ENCODE peak calls at places on chromosomes 6 and 20, in eight cellular contexts. One of them, this sample, is unnamed.

GRCh38 chr6:13830803-13831202 is 16.4 kb upstream of the MCUR1 start:
- DNase-seq in omental fat pad: no peak
- DNase-seq in AG04450: no peak
- DNase-seq in AG10803: no peak
- DNase-seq in body of pancreas: no peak
- DNase-seq in nephron progenitor cell: no peak
- DNase-seq in mucosa of descending colon: no peak
- DNase-seq in mesothelial cell of epicardium: no peak
- DNase-seq in this sample: no peak

GRCh38 chr6:101516553-101516952 is 123.0 kb downstream of the GRIK2 start:
- DNase-seq in omental fat pad: no peak
- DNase-seq in AG04450: no peak
- DNase-seq in AG10803: no peak
- DNase-seq in body of pancreas: no peak
- DNase-seq in nephron progenitor cell: no peak
- DNase-seq in mucosa of descending colon: no peak
- DNase-seq in mesothelial cell of epicardium: no peak
- DNase-seq in this sample: no peak

GRCh38 chr6:81769834-81770233 is 17.4 kb upstream of the TENT5A start:
- DNase-seq in omental fat pad: no peak
- DNase-seq in AG04450: no peak
- DNase-seq in AG10803: peak; percentile 47
- DNase-seq in body of pancreas: no peak
- DNase-seq in nephron progenitor cell: peak; percentile 23
- DNase-seq in mucosa of descending colon: no peak
- DNase-seq in mesothelial cell of epicardium: no peak
- DNase-seq in this sample: no peak

GRCh38 chr6:98986216-98986615 is 38.5 kb upstream of the FBXL4 start:
- DNase-seq in omental fat pad: no peak
- DNase-seq in AG04450: no peak
- DNase-seq in AG10803: no peak
- DNase-seq in body of pancreas: no peak
- DNase-seq in nephron progenitor cell: no peak
- DNase-seq in mucosa of descending colon: no peak
- DNase-seq in mesothelial cell of epicardium: no peak
- DNase-seq in this sample: no peak

GRCh38 chr6:157278171-157278570 is 45.1 kb downstream of the TMEM242 start:
- DNase-seq in omental fat pad: no peak
- DNase-seq in AG04450: no peak
- DNase-seq in AG10803: no peak
- DNase-seq in body of pancreas: no peak
- DNase-seq in nephron progenitor cell: no peak
- DNase-seq in mucosa of descending colon: no peak
- DNase-seq in mesothelial cell of epicardium: peak; percentile 25
- DNase-seq in this sample: peak; percentile 48

GRCh38 chr20:41047279-41047974 is 18.8 kb downstream of the TOP1 start:
- DNase-seq in omental fat pad: no peak
- DNase-seq in AG04450: no peak
- DNase-seq in AG10803: no peak
- DNase-seq in body of pancreas: no peak
- DNase-seq in nephron progenitor cell: no peak
- DNase-seq in mucosa of descending colon: no peak
- DNase-seq in mesothelial cell of epicardium: no peak
- DNase-seq in this sample: no peak

GRCh38 chr6:131122516-131122915 is 12.8 kb upstream of the AKAP7 start:
- DNase-seq in omental fat pad: no peak
- DNase-seq in AG04450: no peak
- DNase-seq in AG10803: no peak
- DNase-seq in body of pancreas: no peak
- DNase-seq in nephron progenitor cell: no peak
- DNase-seq in mucosa of descending colon: no peak
- DNase-seq in mesothelial cell of epicardium: no peak
- DNase-seq in this sample: no peak

GRCh38 chr20:4483481-4483880 is 238.2 kb upstream of the PRND start:
- DNase-seq in omental fat pad: no peak
- DNase-seq in AG04450: no peak
- DNase-seq in AG10803: peak; percentile 77
- DNase-seq in body of pancreas: no peak
- DNase-seq in nephron progenitor cell: no peak
- DNase-seq in mucosa of descending colon: no peak
- DNase-seq in mesothelial cell of epicardium: no peak
- DNase-seq in this sample: no peak

GRCh38 chr6:157513004-157513603 is 132.1 kb downstream of the ZDHHC14 start:
- DNase-seq in omental fat pad: no peak
- DNase-seq in AG04450: no peak
- DNase-seq in AG10803: no peak
- DNase-seq in body of pancreas: no peak
- DNase-seq in nephron progenitor cell: no peak
- DNase-seq in mucosa of descending colon: no peak
- DNase-seq in mesothelial cell of epicardium: no peak
- DNase-seq in this sample: no peak

GRCh38 chr6:79431469-79431868 is 105.8 kb downstream of the LCA5 start:
- DNase-seq in omental fat pad: no peak
- DNase-seq in AG04450: no peak
- DNase-seq in AG10803: no peak
- DNase-seq in body of pancreas: no peak
- DNase-seq in nephron progenitor cell: peak; percentile 6
- DNase-seq in mucosa of descending colon: no peak
- DNase-seq in mesothelial cell of epicardium: no peak
- DNase-seq in this sample: no peak

GRCh38 chr6:55802259-55802658 is 73.1 kb downstream of the BMP5 start:
- DNase-seq in omental fat pad: no peak
- DNase-seq in AG04450: no peak
- DNase-seq in AG10803: no peak
- DNase-seq in body of pancreas: no peak
- DNase-seq in nephron progenitor cell: no peak
- DNase-seq in mucosa of descending colon: no peak
- DNase-seq in mesothelial cell of epicardium: no peak
- DNase-seq in this sample: no peak

GRCh38 chr20:10673176-10673830 is 496 bp downstream of the JAG1 start:
- DNase-seq in omental fat pad: no peak
- DNase-seq in AG04450: no peak
- DNase-seq in AG10803: peak; percentile 29
- DNase-seq in body of pancreas: peak; percentile 46
- DNase-seq in nephron progenitor cell: peak; percentile 57
- DNase-seq in mucosa of descending colon: peak; percentile 61
- DNase-seq in mesothelial cell of epicardium: peak; percentile 56
- DNase-seq in this sample: no peak

GRCh38 chr20:2109425-2110210 is 8.0 kb downstream of the STK35 start:
- DNase-seq in omental fat pad: peak; percentile 36
- DNase-seq in AG04450: no peak
- DNase-seq in AG10803: no peak
- DNase-seq in body of pancreas: peak; percentile 34
- DNase-seq in nephron progenitor cell: no peak
- DNase-seq in mucosa of descending colon: no peak
- DNase-seq in mesothelial cell of epicardium: no peak
- DNase-seq in this sample: no peak

GRCh38 chr20:59809630-59810375 is 123.6 kb downstream of the SYCP2 start:
- DNase-seq in omental fat pad: no peak
- DNase-seq in AG04450: no peak
- DNase-seq in AG10803: no peak
- DNase-seq in body of pancreas: no peak
- DNase-seq in nephron progenitor cell: no peak
- DNase-seq in mucosa of descending colon: no peak
- DNase-seq in mesothelial cell of epicardium: peak; percentile 13
- DNase-seq in this sample: no peak

GRCh38 chr6:109644131-109644530 is 46.9 kb downstream of the AK9 start:
- DNase-seq in omental fat pad: no peak
- DNase-seq in AG04450: no peak
- DNase-seq in AG10803: no peak
- DNase-seq in body of pancreas: no peak
- DNase-seq in nephron progenitor cell: no peak
- DNase-seq in mucosa of descending colon: no peak
- DNase-seq in mesothelial cell of epicardium: no peak
- DNase-seq in this sample: no peak

GRCh38 chr20:50624351-50625016 is 66.9 kb downstream of the RIPOR3 start:
- DNase-seq in omental fat pad: no peak
- DNase-seq in AG04450: no peak
- DNase-seq in AG10803: no peak
- DNase-seq in body of pancreas: peak; percentile 56
- DNase-seq in nephron progenitor cell: no peak
- DNase-seq in mucosa of descending colon: no peak
- DNase-seq in mesothelial cell of epicardium: no peak
- DNase-seq in this sample: no peak

GRCh38 chr6:88983532-88983931 is 20.1 kb upstream of the RNGTT start:
- DNase-seq in omental fat pad: no peak
- DNase-seq in AG04450: no peak
- DNase-seq in AG10803: peak; percentile 41
- DNase-seq in body of pancreas: peak; percentile 40
- DNase-seq in nephron progenitor cell: peak; percentile 25
- DNase-seq in mucosa of descending colon: no peak
- DNase-seq in mesothelial cell of epicardium: no peak
- DNase-seq in this sample: no peak

GRCh38 chr20:58384821-58385220 is 4.2 kb upstream of the VAPB start:
- DNase-seq in omental fat pad: no peak
- DNase-seq in AG04450: no peak
- DNase-seq in AG10803: no peak
- DNase-seq in body of pancreas: no peak
- DNase-seq in nephron progenitor cell: no peak
- DNase-seq in mucosa of descending colon: no peak
- DNase-seq in mesothelial cell of epicardium: no peak
- DNase-seq in this sample: no peak

GRCh38 chr6:37354526-37355384 is 972 bp downstream of the RNF8 start:
- DNase-seq in omental fat pad: peak; percentile 25
- DNase-seq in AG04450: no peak
- DNase-seq in AG10803: peak; percentile 31
- DNase-seq in body of pancreas: peak; percentile 28
- DNase-seq in nephron progenitor cell: peak; percentile 57
- DNase-seq in mucosa of descending colon: peak; percentile 55
- DNase-seq in mesothelial cell of epicardium: peak; percentile 44
- DNase-seq in this sample: no peak

GRCh38 chr20:34916774-34917354 is 38.7 kb downstream of the GSS start:
- DNase-seq in omental fat pad: no peak
- DNase-seq in AG04450: no peak
- DNase-seq in AG10803: no peak
- DNase-seq in body of pancreas: no peak
- DNase-seq in nephron progenitor cell: no peak
- DNase-seq in mucosa of descending colon: no peak
- DNase-seq in mesothelial cell of epicardium: no peak
- DNase-seq in this sample: no peak

GRCh38 chr20:37821691-37822655 is 81.0 kb upstream of the VSTM2L start:
- DNase-seq in omental fat pad: no peak
- DNase-seq in AG04450: peak; percentile 70
- DNase-seq in AG10803: peak; percentile 99
- DNase-seq in body of pancreas: no peak
- DNase-seq in nephron progenitor cell: no peak
- DNase-seq in mucosa of descending colon: no peak
- DNase-seq in mesothelial cell of epicardium: no peak
- DNase-seq in this sample: no peak

GRCh38 chr6:107460074-107460631 is 789 bp upstream of the PDSS2 start:
- DNase-seq in omental fat pad: no peak
- DNase-seq in AG04450: no peak
- DNase-seq in AG10803: no peak
- DNase-seq in body of pancreas: no peak
- DNase-seq in nephron progenitor cell: no peak
- DNase-seq in mucosa of descending colon: no peak
- DNase-seq in mesothelial cell of epicardium: no peak
- DNase-seq in this sample: no peak

GRCh38 chr6:34571388-34571787 is 15.3 kb upstream of the SPDEF start:
- DNase-seq in omental fat pad: no peak
- DNase-seq in AG04450: no peak
- DNase-seq in AG10803: no peak
- DNase-seq in body of pancreas: no peak
- DNase-seq in nephron progenitor cell: no peak
- DNase-seq in mucosa of descending colon: no peak
- DNase-seq in mesothelial cell of epicardium: no peak
- DNase-seq in this sample: no peak

GRCh38 chr6:169789146-169789943 is 37.9 kb downstream of the ERMARD start:
- DNase-seq in omental fat pad: no peak
- DNase-seq in AG04450: no peak
- DNase-seq in AG10803: no peak
- DNase-seq in body of pancreas: no peak
- DNase-seq in nephron progenitor cell: no peak
- DNase-seq in mucosa of descending colon: no peak
- DNase-seq in mesothelial cell of epicardium: no peak
- DNase-seq in this sample: peak; percentile 66
- TF ChIP-seq CTCF in omental fat pad: no peak
- TF ChIP-seq CTCF in AG04450: no peak
- TF ChIP-seq CTCF in AG10803: no peak
- TF ChIP-seq CTCF in body of pancreas: no peak
- TF ChIP-seq CTCF in nephron progenitor cell: no peak
- TF ChIP-seq CTCF in mucosa of descending colon: no peak
- TF ChIP-seq CTCF in mesothelial cell of epicardium: no peak
- TF ChIP-seq CTCF in this sample: no peak

GRCh38 chr20:48407710-48408109 is 420.1 kb downstream of the PREX1 start:
- DNase-seq in omental fat pad: no peak
- DNase-seq in AG04450: no peak
- DNase-seq in AG10803: no peak
- DNase-seq in body of pancreas: no peak
- DNase-seq in nephron progenitor cell: no peak
- DNase-seq in mucosa of descending colon: no peak
- DNase-seq in mesothelial cell of epicardium: no peak
- DNase-seq in this sample: no peak
- TF ChIP-seq CTCF in omental fat pad: no peak
- TF ChIP-seq CTCF in AG04450: no peak
- TF ChIP-seq CTCF in AG10803: no peak
- TF ChIP-seq CTCF in body of pancreas: no peak
- TF ChIP-seq CTCF in nephron progenitor cell: no peak
- TF ChIP-seq CTCF in mucosa of descending colon: no peak
- TF ChIP-seq CTCF in mesothelial cell of epicardium: no peak
- TF ChIP-seq CTCF in this sample: no peak

DNA sequence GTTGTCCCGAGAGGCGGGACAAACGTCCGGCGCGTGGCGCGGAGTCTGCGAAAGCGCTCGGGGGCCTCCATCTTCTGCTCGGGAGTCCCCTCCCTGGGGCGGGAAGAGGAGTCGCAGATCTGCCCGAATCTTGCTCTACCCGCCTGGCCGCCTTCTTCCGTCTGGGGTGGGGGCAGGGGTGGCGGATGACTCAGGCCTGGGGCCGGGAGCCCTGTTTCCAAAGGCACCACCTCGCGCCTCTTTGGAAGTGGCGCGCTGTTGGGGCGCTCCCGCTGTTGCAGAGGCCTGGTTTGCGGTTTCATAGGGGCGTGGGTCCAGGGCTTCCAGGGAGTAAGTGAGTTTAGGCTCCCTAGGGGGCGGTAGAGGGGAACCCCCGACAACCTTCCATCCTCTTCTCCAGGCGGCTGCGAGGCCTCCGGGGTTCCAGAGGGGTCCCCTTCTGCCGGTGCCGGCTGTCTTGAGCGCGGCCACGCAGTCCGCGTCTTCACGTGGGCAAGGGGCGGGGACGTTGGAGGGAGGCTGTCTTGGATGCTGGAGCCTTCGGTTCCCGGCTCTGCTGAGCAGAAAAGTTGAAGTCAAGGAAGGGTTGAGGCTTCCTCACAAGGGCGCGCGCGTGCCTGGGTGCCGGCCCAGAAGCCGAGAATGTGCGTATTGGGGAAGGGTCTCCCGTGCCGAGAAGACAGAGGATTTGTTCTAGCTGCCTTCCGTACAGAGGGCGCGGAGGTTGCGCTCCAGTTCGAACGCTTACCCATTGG is 2.6 kb upstream of the TFAP2C start:
- DNase-seq in omental fat pad: no peak
- DNase-seq in AG04450: no peak
- DNase-seq in AG10803: peak; percentile 36
- DNase-seq in body of pancreas: peak; percentile 20
- DNase-seq in nephron progenitor cell: peak; percentile 70
- DNase-seq in mucosa of descending colon: no peak
- DNase-seq in mesothelial cell of epicardium: peak; percentile 61
- DNase-seq in this sample: peak; percentile 91
- TF ChIP-seq CTCF in omental fat pad: no peak
- TF ChIP-seq CTCF in AG04450: peak; percentile 12
- TF ChIP-seq CTCF in AG10803: peak; percentile 48
- TF ChIP-seq CTCF in body of pancreas: no peak
- TF ChIP-seq CTCF in nephron progenitor cell: peak; percentile 56
- TF ChIP-seq CTCF in mucosa of descending colon: no peak
- TF ChIP-seq CTCF in mesothelial cell of epicardium: peak; percentile 74
- TF ChIP-seq CTCF in this sample: no peak

GRCh38 chr20:57332105-57333089 is 2.8 kb downstream of the SPO11 start:
- DNase-seq in omental fat pad: no peak
- DNase-seq in AG04450: no peak
- DNase-seq in AG10803: no peak
- DNase-seq in body of pancreas: no peak
- DNase-seq in nephron progenitor cell: no peak
- DNase-seq in mucosa of descending colon: no peak
- DNase-seq in mesothelial cell of epicardium: no peak
- DNase-seq in this sample: no peak
- TF ChIP-seq CTCF in omental fat pad: no peak
- TF ChIP-seq CTCF in AG04450: no peak
- TF ChIP-seq CTCF in AG10803: no peak
- TF ChIP-seq CTCF in body of pancreas: no peak
- TF ChIP-seq CTCF in nephron progenitor cell: peak; percentile 23
- TF ChIP-seq CTCF in mucosa of descending colon: no peak
- TF ChIP-seq CTCF in mesothelial cell of epicardium: no peak
- TF ChIP-seq CTCF in this sample: no peak

This sample was measured in lower leg skin.